ENCODE peak calls at places on chromosomes 7 and 10, in five cellular contexts. T is colonic mucosa, U is upper lobe of right lung, C is AG09319, V is dorsolateral prefrontal cortex. O is an unnamed sample.

GRCh38 chr10:22690614-22691431 is 23.6 kb downstream of the PIP4K2A start:
- DNase-seq in T (no peak), U (no peak), C (no peak), V (no peak), O (no peak)

GRCh38 chr10:69426376-69426727 is 9.6 kb upstream of the TACR2 start:
- DNase-seq in T (no peak), U (no peak), C (no peak), V (no peak), O (no peak)

GRCh38 chr7:2497065-2497464 is 20.9 kb upstream of the GRIFIN start:
- DNase-seq in T (no peak), U (no peak), C (no peak), V (no peak), O (no peak)

GRCh38 chr7:6156734-6157133 is 115.7 kb downstream of the CYTH3 start:
- DNase-seq in T (no peak), U (no peak), C (no peak), V (no peak), O (no peak)

GRCh38 chr7:94908204-94909022 is 1.0 kb downstream of the PPP1R9A start:
- DNase-seq in T (peak), U (peak), C (no peak), V (peak), O (no peak)

GRCh38 chr7:115354925-115355324 is 433.0 kb downstream of the MDFIC start:
- DNase-seq in T (no peak), U (no peak), C (no peak), V (no peak), O (no peak)

GRCh38 chr7:39458346-39458745 is 107.9 kb upstream of the YAE1 start:
- DNase-seq in T (peak), U (no peak), C (no peak), V (no peak), O (no peak)

GRCh38 chr10:72088879-72089585 is 681 bp upstream of the SPOCK2 start:
- DNase-seq in T (no peak), U (no peak), C (no peak), V (no peak), O (no peak)

GRCh38 chr7:42677751-42678231 is 234.1 kb downstream of the C7orf25 start:
- DNase-seq in T (no peak), U (no peak), C (no peak), V (no peak), O (no peak)

GRCh38 chr10:51124852-51125251 is 50.6 kb downstream of the PRKG1 start:
- DNase-seq in T (no peak), U (no peak), C (no peak), V (no peak), O (no peak)
- TF ChIP-seq CTCF in T (no peak), U (no peak), C (no peak), V (no peak), O (no peak)

GRCh38 chr7:46745700-46746090 is 824.6 kb upstream of the IGFBP3 start:
- DNase-seq in T (no peak), U (no peak), C (no peak), V (no peak), O (no peak)
- TF ChIP-seq CTCF in T (no peak), U (peak), C (peak), V (no peak), O (peak)

GRCh38 chr10:5194431-5194830 is 2.2 kb upstream of the AKR1C4 start:
- DNase-seq in T (no peak), U (no peak), C (no peak), V (no peak), O (no peak)

GRCh38 chr10:5198386-5198785 is 1.7 kb downstream of the AKR1C4 start:
- DNase-seq in T (no peak), U (no peak), C (no peak), V (no peak), O (no peak)

GRCh38 chr10:5196613-5197234 is at the start of gene AKR1C4:
- DNase-seq in T (no peak), U (no peak), C (no peak), V (no peak), O (no peak)

GRCh38 chr10:5199398-5199797 is 2.8 kb downstream of the AKR1C4 start:
- DNase-seq in T (no peak), U (no peak), C (no peak), V (no peak), O (no peak)

GRCh38 chr10:5195727-5196374 is 786 bp upstream of the AKR1C4 start:
- DNase-seq in T (no peak), U (no peak), C (no peak), V (no peak), O (no peak)
- TF ChIP-seq CTCF in T (no peak), U (no peak), C (no peak), V (no peak), O (no peak)

GRCh38 chr10:24552346-24553016 is 171.2 kb downstream of the ARHGAP21 start:
- DNase-seq in T (peak), U (peak), C (no peak), V (no peak), O (no peak)
- TF ChIP-seq CTCF in T (peak), U (peak), C (no peak), V (no peak), O (peak)

GRCh38 chr7:136183981-136184380 is 206.8 kb upstream of the MTPN start:
- DNase-seq in T (no peak), U (no peak), C (no peak), V (no peak), O (no peak)
- TF ChIP-seq CTCF in T (no peak), U (no peak), C (peak), V (no peak), O (peak)

DNA sequence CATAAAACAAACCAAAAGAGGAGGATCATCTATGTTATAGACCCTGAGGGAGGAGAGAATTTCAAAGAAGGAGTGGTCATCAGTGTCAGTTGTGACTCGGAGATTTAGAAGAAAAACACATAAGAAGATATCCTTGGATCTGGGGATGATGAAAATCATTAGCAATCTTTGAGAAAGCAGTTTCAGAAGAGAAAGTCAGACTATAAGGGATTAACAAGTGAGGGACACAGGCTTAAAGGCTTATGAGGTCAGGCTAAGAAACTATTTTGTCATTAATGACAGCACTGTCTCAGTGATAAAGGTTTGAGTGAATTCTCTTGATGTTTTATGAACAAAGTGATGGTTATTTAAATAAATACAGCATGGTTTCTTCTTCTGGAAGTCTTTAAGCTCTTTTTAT is 6.1 kb upstream of the GPR85 start:
- DNase-seq in T (no peak), U (no peak), C (no peak), V (no peak), O (no peak)
- TF ChIP-seq CTCF in T (no peak), U (no peak), C (no peak), V (no peak), O (no peak)

DNA sequence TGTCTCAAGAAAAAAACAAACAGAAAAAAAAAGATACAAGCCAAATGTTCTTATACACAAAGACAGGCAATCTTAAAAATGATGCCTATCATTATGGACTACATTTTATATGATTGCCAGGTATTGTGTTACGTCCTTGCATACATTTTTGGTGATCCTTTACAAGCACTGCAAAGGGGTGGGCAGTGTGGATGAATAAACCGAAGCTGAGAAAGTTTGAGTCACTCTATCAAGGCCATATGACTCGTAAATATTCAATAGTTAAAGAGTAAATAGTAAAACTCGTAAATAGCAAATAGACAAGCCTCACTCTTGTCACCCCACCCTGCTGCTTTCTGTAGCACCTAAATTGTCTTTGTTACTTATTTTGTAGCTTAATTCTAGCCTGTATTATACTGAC is 326.2 kb downstream of the FRMD4A start:
- DNase-seq in T (no peak), U (no peak), C (no peak), V (no peak), O (no peak)
- TF ChIP-seq CTCF in T (no peak), U (no peak), C (no peak), V (no peak), O (no peak)

GRCh38 chr7:35241884-35242283 is 12.0 kb downstream of the TBX20 start:
- DNase-seq in T (no peak), U (no peak), C (no peak), V (no peak), O (no peak)
- TF ChIP-seq CTCF in T (no peak), U (no peak), C (no peak), V (no peak), O (peak)

GRCh38 chr7:157219154-157219553 is 80.4 kb downstream of the UBE3C start:
- DNase-seq in T (no peak), U (no peak), C (no peak), V (no peak), O (no peak)

GRCh38 chr7:157228864-157229422 is 90.2 kb downstream of the UBE3C start:
- DNase-seq in T (no peak), U (no peak), C (no peak), V (no peak), O (no peak)

GRCh38 chr7:157220916-157221569 is 82.3 kb downstream of the UBE3C start:
- DNase-seq in T (no peak), U (no peak), C (no peak), V (no peak), O (no peak)

GRCh38 chr7:157224627-157225026 is 85.9 kb downstream of the UBE3C start:
- DNase-seq in T (no peak), U (no peak), C (no peak), V (no peak), O (no peak)
- TF ChIP-seq CTCF in T (no peak), U (no peak), C (peak), V (peak), O (peak)

GRCh38 chr7:27779873-27780272 is 39.9 kb downstream of the TAX1BP1 start:
- DNase-seq in T (no peak), U (no peak), C (no peak), V (no peak), O (no peak)

GRCh38 chr7:27771111-27771510 is 31.1 kb downstream of the TAX1BP1 start:
- DNase-seq in T (no peak), U (no peak), C (no peak), V (no peak), O (no peak)

GRCh38 chr7:27777662-27778061 is 37.7 kb downstream of the TAX1BP1 start:
- DNase-seq in T (no peak), U (no peak), C (no peak), V (no peak), O (no peak)

GRCh38 chr7:27775772-27776171 is 35.8 kb downstream of the TAX1BP1 start:
- DNase-seq in T (no peak), U (no peak), C (no peak), V (no peak), O (no peak)

GRCh38 chr7:27774717-27775328 is 34.9 kb downstream of the TAX1BP1 start:
- DNase-seq in T (no peak), U (no peak), C (peak), V (no peak), O (no peak)
- TF ChIP-seq CTCF in T (peak), U (peak), C (peak), V (peak), O (peak)